ENCODE peak calls at places on chromosomes 2 and 18, in nine cellular contexts. One of them, this sample, is unnamed. For H3K36me3, the result is how much of the 10 kb centered on the place peaks cover.

GRCh38 chr2:1739961-1740713 is 4.2 kb downstream of the PXDN start:
- DNase-seq in gastrocnemius medialis: no peak
- DNase-seq in K562: no peak
- DNase-seq in heart left ventricle: no peak
- DNase-seq in colonic mucosa: peak
- DNase-seq in endothelial cell of umbilical vein: no peak
- DNase-seq in left ventricle myocardium inferior: no peak
- DNase-seq in heart right ventricle: no peak
- DNase-seq in stomach: no peak
- DNase-seq in this sample: peak

GRCh38 chr2:186603208-186603765 is 13.4 kb downstream of the ITGAV start:
- DNase-seq in heart right ventricle: no peak
- DNase-seq in endothelial cell of umbilical vein: peak
- DNase-seq in stomach: no peak
- DNase-seq in colonic mucosa: no peak
- DNase-seq in left ventricle myocardium inferior: no peak
- DNase-seq in K562: no peak
- DNase-seq in heart left ventricle: no peak
- DNase-seq in gastrocnemius medialis: no peak
- DNase-seq in this sample: no peak

GRCh38 chr18:67109535-67109934 is 407.0 kb downstream of the DSEL start:
- DNase-seq in left ventricle myocardium inferior: no peak
- DNase-seq in heart right ventricle: no peak
- DNase-seq in colonic mucosa: no peak
- DNase-seq in gastrocnemius medialis: no peak
- DNase-seq in heart left ventricle: no peak
- DNase-seq in stomach: no peak
- DNase-seq in K562: no peak
- DNase-seq in endothelial cell of umbilical vein: no peak
- DNase-seq in this sample: no peak

GRCh38 chr18:23776306-23776705 is 87.1 kb downstream of the LAMA3 start:
- DNase-seq in heart left ventricle: no peak
- DNase-seq in left ventricle myocardium inferior: no peak
- DNase-seq in K562: no peak
- DNase-seq in endothelial cell of umbilical vein: no peak
- DNase-seq in heart right ventricle: no peak
- DNase-seq in stomach: no peak
- DNase-seq in colonic mucosa: no peak
- DNase-seq in gastrocnemius medialis: no peak
- DNase-seq in this sample: no peak

GRCh38 chr18:65544701-65545100 is 206.1 kb upstream of the CDH7 start:
- DNase-seq in stomach: no peak
- DNase-seq in gastrocnemius medialis: no peak
- DNase-seq in heart left ventricle: no peak
- DNase-seq in endothelial cell of umbilical vein: no peak
- DNase-seq in K562: no peak
- DNase-seq in heart right ventricle: no peak
- DNase-seq in left ventricle myocardium inferior: no peak
- DNase-seq in colonic mucosa: no peak
- DNase-seq in this sample: no peak

GRCh38 chr2:155033652-155034051 is 335.2 kb downstream of the KCNJ3 start:
- DNase-seq in heart left ventricle: no peak
- DNase-seq in left ventricle myocardium inferior: no peak
- DNase-seq in stomach: no peak
- DNase-seq in endothelial cell of umbilical vein: no peak
- DNase-seq in heart right ventricle: no peak
- DNase-seq in gastrocnemius medialis: no peak
- DNase-seq in colonic mucosa: no peak
- DNase-seq in K562: no peak
- DNase-seq in this sample: no peak

GRCh38 chr2:75099521-75099922 is 99.8 kb downstream of the TACR1 start:
- DNase-seq in K562: no peak
- DNase-seq in left ventricle myocardium inferior: no peak
- DNase-seq in colonic mucosa: no peak
- DNase-seq in endothelial cell of umbilical vein: no peak
- DNase-seq in heart right ventricle: no peak
- DNase-seq in gastrocnemius medialis: no peak
- DNase-seq in stomach: no peak
- DNase-seq in heart left ventricle: no peak
- DNase-seq in this sample: no peak

GRCh38 chr18:13245481-13246000 is 27.0 kb downstream of the LDLRAD4 start:
- DNase-seq in stomach: no peak
- DNase-seq in heart right ventricle: no peak
- DNase-seq in heart left ventricle: no peak
- DNase-seq in colonic mucosa: no peak
- DNase-seq in left ventricle myocardium inferior: no peak
- DNase-seq in gastrocnemius medialis: no peak
- DNase-seq in endothelial cell of umbilical vein: no peak
- DNase-seq in K562: no peak
- DNase-seq in this sample: peak

GRCh38 chr18:43805646-43806194 is 528.4 kb upstream of the SYT4 start:
- DNase-seq in gastrocnemius medialis: no peak
- DNase-seq in heart right ventricle: no peak
- DNase-seq in K562: no peak
- DNase-seq in left ventricle myocardium inferior: no peak
- DNase-seq in heart left ventricle: peak
- DNase-seq in endothelial cell of umbilical vein: no peak
- DNase-seq in stomach: no peak
- DNase-seq in colonic mucosa: peak
- DNase-seq in this sample: peak

GRCh38 chr2:74577448-74577847 is 22.9 kb downstream of the DOK1 start:
- DNase-seq in colonic mucosa: no peak
- DNase-seq in heart right ventricle: peak
- DNase-seq in endothelial cell of umbilical vein: no peak
- DNase-seq in K562: no peak
- DNase-seq in gastrocnemius medialis: no peak
- DNase-seq in stomach: no peak
- DNase-seq in heart left ventricle: peak
- DNase-seq in left ventricle myocardium inferior: no peak
- DNase-seq in this sample: no peak

GRCh38 chr18:9876867-9877654 is 8.7 kb upstream of the TXNDC2 start:
- DNase-seq in endothelial cell of umbilical vein: peak
- DNase-seq in stomach: no peak
- DNase-seq in K562: peak
- DNase-seq in left ventricle myocardium inferior: no peak
- DNase-seq in gastrocnemius medialis: no peak
- DNase-seq in heart right ventricle: peak
- DNase-seq in heart left ventricle: no peak
- DNase-seq in colonic mucosa: no peak
- DNase-seq in this sample: no peak

GRCh38 chr2:150643106-150643730 is 155.8 kb upstream of the RND3 start:
- DNase-seq in stomach: no peak
- DNase-seq in colonic mucosa: no peak
- DNase-seq in heart right ventricle: no peak
- DNase-seq in left ventricle myocardium inferior: no peak
- DNase-seq in endothelial cell of umbilical vein: no peak
- DNase-seq in heart left ventricle: no peak
- DNase-seq in K562: no peak
- DNase-seq in gastrocnemius medialis: no peak
- DNase-seq in this sample: no peak

GRCh38 chr2:72128843-72129227 is 18.8 kb downstream of the CYP26B1 start:
- DNase-seq in stomach: no peak
- DNase-seq in endothelial cell of umbilical vein: no peak
- DNase-seq in K562: no peak
- DNase-seq in heart left ventricle: no peak
- DNase-seq in gastrocnemius medialis: no peak
- DNase-seq in heart right ventricle: no peak
- DNase-seq in colonic mucosa: peak
- DNase-seq in left ventricle myocardium inferior: no peak
- DNase-seq in this sample: peak

GRCh38 chr2:72126186-72127100 is 21.2 kb downstream of the CYP26B1 start:
- DNase-seq in colonic mucosa: peak
- DNase-seq in heart left ventricle: no peak
- DNase-seq in K562: no peak
- DNase-seq in endothelial cell of umbilical vein: no peak
- DNase-seq in left ventricle myocardium inferior: no peak
- DNase-seq in heart right ventricle: no peak
- DNase-seq in gastrocnemius medialis: no peak
- DNase-seq in stomach: peak
- DNase-seq in this sample: no peak

GRCh38 chr2:72127401-72128058 is 20.1 kb downstream of the CYP26B1 start:
- DNase-seq in endothelial cell of umbilical vein: no peak
- DNase-seq in stomach: no peak
- DNase-seq in left ventricle myocardium inferior: no peak
- DNase-seq in colonic mucosa: peak
- DNase-seq in K562: no peak
- DNase-seq in gastrocnemius medialis: no peak
- DNase-seq in heart right ventricle: no peak
- DNase-seq in heart left ventricle: no peak
- DNase-seq in this sample: no peak

GRCh38 chr2:72128059-72128842 is 19.4 kb downstream of the CYP26B1 start:
- DNase-seq in K562: no peak
- DNase-seq in heart right ventricle: no peak
- DNase-seq in gastrocnemius medialis: no peak
- DNase-seq in colonic mucosa: peak
- DNase-seq in endothelial cell of umbilical vein: no peak
- DNase-seq in heart left ventricle: no peak
- DNase-seq in stomach: no peak
- DNase-seq in left ventricle myocardium inferior: no peak
- DNase-seq in this sample: no peak

GRCh38 chr2:72124391-72124790 is 23.3 kb downstream of the CYP26B1 start:
- DNase-seq in colonic mucosa: no peak
- DNase-seq in heart right ventricle: no peak
- DNase-seq in stomach: no peak
- DNase-seq in gastrocnemius medialis: no peak
- DNase-seq in left ventricle myocardium inferior: no peak
- DNase-seq in K562: no peak
- DNase-seq in endothelial cell of umbilical vein: no peak
- DNase-seq in heart left ventricle: no peak
- DNase-seq in this sample: no peak
- H3K36me3 ChIP-seq in colonic mucosa: under half
- H3K36me3 ChIP-seq in heart right ventricle: under half
- H3K36me3 ChIP-seq in stomach: under half
- H3K36me3 ChIP-seq in gastrocnemius medialis: under half
- H3K36me3 ChIP-seq in left ventricle myocardium inferior: under half
- H3K36me3 ChIP-seq in K562: under half
- H3K36me3 ChIP-seq in endothelial cell of umbilical vein: under half
- H3K36me3 ChIP-seq in heart left ventricle: under half
- H3K36me3 ChIP-seq in this sample: under half

GRCh38 chr2:86368181-86368824 is 30.9 kb upstream of the REEP1 start:
- DNase-seq in K562: peak
- DNase-seq in gastrocnemius medialis: no peak
- DNase-seq in endothelial cell of umbilical vein: peak
- DNase-seq in colonic mucosa: peak
- DNase-seq in heart left ventricle: peak
- DNase-seq in left ventricle myocardium inferior: peak
- DNase-seq in stomach: peak
- DNase-seq in heart right ventricle: peak
- DNase-seq in this sample: peak
- TF ChIP-seq CTCF in K562: peak
- TF ChIP-seq CTCF in gastrocnemius medialis: peak
- TF ChIP-seq CTCF in endothelial cell of umbilical vein: peak
- TF ChIP-seq CTCF in colonic mucosa: peak
- TF ChIP-seq CTCF in heart left ventricle: peak
- TF ChIP-seq CTCF in left ventricle myocardium inferior: peak
- TF ChIP-seq CTCF in stomach: peak
- TF ChIP-seq CTCF in heart right ventricle: peak
- TF ChIP-seq CTCF in this sample: peak

DNA sequence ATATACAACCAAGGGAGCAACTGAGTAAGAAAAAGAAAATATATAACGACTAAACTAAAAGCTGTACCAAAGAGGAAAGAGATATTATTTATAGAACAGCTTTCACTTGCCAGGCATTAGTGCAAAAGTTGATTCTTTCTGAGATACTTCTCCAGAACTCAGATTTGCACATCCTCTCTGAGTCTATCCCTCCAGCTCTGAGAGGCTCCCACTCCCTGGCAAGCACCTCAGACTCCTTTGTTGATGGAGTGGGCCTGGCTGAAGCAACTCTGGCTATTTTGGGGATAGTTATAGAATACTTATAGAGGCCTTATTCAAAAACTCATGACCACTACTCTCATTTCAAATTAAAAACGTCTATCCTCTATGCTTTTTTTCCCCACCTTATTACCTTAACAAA is 501.6 kb upstream of the TNP1 start:
- DNase-seq in gastrocnemius medialis: no peak
- DNase-seq in heart left ventricle: no peak
- DNase-seq in colonic mucosa: peak
- DNase-seq in K562: no peak
- DNase-seq in left ventricle myocardium inferior: no peak
- DNase-seq in heart right ventricle: no peak
- DNase-seq in stomach: no peak
- DNase-seq in endothelial cell of umbilical vein: no peak
- DNase-seq in this sample: no peak
- H3K4me3 ChIP-seq in gastrocnemius medialis: no peak
- H3K4me3 ChIP-seq in heart left ventricle: no peak
- H3K4me3 ChIP-seq in colonic mucosa: no peak
- H3K4me3 ChIP-seq in K562: no peak
- H3K4me3 ChIP-seq in left ventricle myocardium inferior: no peak
- H3K4me3 ChIP-seq in heart right ventricle: no peak
- H3K4me3 ChIP-seq in stomach: no peak
- H3K4me3 ChIP-seq in endothelial cell of umbilical vein: no peak
- H3K4me3 ChIP-seq in this sample: no peak

GRCh38 chr2:239990966-239991365 is 34.2 kb downstream of the NDUFA10 start:
- DNase-seq in stomach: no peak
- DNase-seq in heart right ventricle: no peak
- DNase-seq in K562: no peak
- DNase-seq in gastrocnemius medialis: no peak
- DNase-seq in heart left ventricle: no peak
- DNase-seq in endothelial cell of umbilical vein: no peak
- DNase-seq in left ventricle myocardium inferior: no peak
- DNase-seq in colonic mucosa: no peak
- DNase-seq in this sample: no peak

GRCh38 chr2:239979243-239980023 is 45.7 kb downstream of the NDUFA10 start:
- DNase-seq in left ventricle myocardium inferior: no peak
- DNase-seq in gastrocnemius medialis: no peak
- DNase-seq in colonic mucosa: no peak
- DNase-seq in endothelial cell of umbilical vein: peak
- DNase-seq in heart left ventricle: no peak
- DNase-seq in heart right ventricle: no peak
- DNase-seq in K562: no peak
- DNase-seq in stomach: no peak
- DNase-seq in this sample: no peak

GRCh38 chr2:239983004-239983778 is 42.0 kb downstream of the NDUFA10 start:
- DNase-seq in stomach: no peak
- DNase-seq in heart right ventricle: no peak
- DNase-seq in heart left ventricle: no peak
- DNase-seq in left ventricle myocardium inferior: no peak
- DNase-seq in K562: no peak
- DNase-seq in gastrocnemius medialis: no peak
- DNase-seq in colonic mucosa: no peak
- DNase-seq in endothelial cell of umbilical vein: no peak
- DNase-seq in this sample: no peak

GRCh38 chr2:239984431-239985194 is 40.5 kb downstream of the NDUFA10 start:
- DNase-seq in heart right ventricle: no peak
- DNase-seq in endothelial cell of umbilical vein: no peak
- DNase-seq in stomach: no peak
- DNase-seq in colonic mucosa: no peak
- DNase-seq in K562: no peak
- DNase-seq in heart left ventricle: no peak
- DNase-seq in gastrocnemius medialis: no peak
- DNase-seq in left ventricle myocardium inferior: no peak
- DNase-seq in this sample: no peak

DNA sequence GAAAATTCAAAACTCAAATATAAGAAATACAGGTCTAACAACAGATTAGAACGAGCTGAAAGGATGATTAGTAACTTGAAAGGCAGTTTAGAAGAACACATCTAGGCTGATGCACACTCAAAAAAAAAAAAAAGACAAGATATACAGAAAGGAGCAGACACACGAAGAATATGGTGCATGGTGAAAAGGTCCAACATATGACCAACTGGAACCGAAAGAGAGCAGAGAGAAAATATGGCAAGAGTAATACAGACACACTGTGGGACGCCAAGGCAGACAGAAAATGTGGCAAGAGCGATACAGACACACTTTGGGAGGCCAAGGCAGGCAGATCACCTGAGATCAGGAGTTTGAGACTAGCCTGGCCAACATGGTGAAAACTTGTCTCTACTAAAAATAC is 39.8 kb downstream of the NDUFA10 start:
- DNase-seq in heart right ventricle: no peak
- DNase-seq in stomach: no peak
- DNase-seq in colonic mucosa: no peak
- DNase-seq in endothelial cell of umbilical vein: no peak
- DNase-seq in K562: no peak
- DNase-seq in left ventricle myocardium inferior: no peak
- DNase-seq in heart left ventricle: no peak
- DNase-seq in gastrocnemius medialis: no peak
- DNase-seq in this sample: no peak
- H3K36me3 ChIP-seq in heart right ventricle: under half
- H3K36me3 ChIP-seq in stomach: half or more
- H3K36me3 ChIP-seq in colonic mucosa: under half
- H3K36me3 ChIP-seq in endothelial cell of umbilical vein: under half
- H3K36me3 ChIP-seq in K562: half or more
- H3K36me3 ChIP-seq in left ventricle myocardium inferior: half or more
- H3K36me3 ChIP-seq in heart left ventricle: half or more
- H3K36me3 ChIP-seq in gastrocnemius medialis: half or more
- H3K36me3 ChIP-seq in this sample: under half